ENCODE peak calls at places on chromosome 13, in four cellular contexts. One of them, this sample, is unnamed. For H3K9me3 and H3K4me1, the result is how much of the 10 kb centered on the place peaks cover.

GRCh38 chr13:98461525-98462240 is 115.2 kb downstream of the STK24 start:
- DNase-seq in GM23248: no peak
- DNase-seq in upper lobe of right lung: peak
- DNase-seq in ascending aorta: no peak
- DNase-seq in this sample: no peak

GRCh38 chr13:91347996-91348905 is 764 bp downstream of the MIR17HG start:
- DNase-seq in ascending aorta: no peak
- DNase-seq in GM23248: peak
- DNase-seq in upper lobe of right lung: peak
- DNase-seq in this sample: peak

GRCh38 chr13:30690282-30691188 is 44.8 kb upstream of the ALOX5AP start:
- DNase-seq in GM23248: peak
- DNase-seq in upper lobe of right lung: peak
- DNase-seq in ascending aorta: peak
- DNase-seq in this sample: peak

GRCh38 chr13:71867101-71867814 is at the start of gene DACH1:
- DNase-seq in ascending aorta: no peak
- DNase-seq in GM23248: peak
- DNase-seq in upper lobe of right lung: peak
- DNase-seq in this sample: peak

GRCh38 chr13:36919206-36919832 is 719 bp downstream of the SMAD9 start:
- DNase-seq in ascending aorta: no peak
- DNase-seq in upper lobe of right lung: peak
- DNase-seq in GM23248: peak
- DNase-seq in this sample: no peak

GRCh38 chr13:38866649-38867048 is 124.0 kb downstream of the STOML3 start:
- DNase-seq in GM23248: no peak
- DNase-seq in ascending aorta: no peak
- DNase-seq in upper lobe of right lung: no peak
- DNase-seq in this sample: no peak

GRCh38 chr13:67966065-67966464 is 735.9 kb upstream of the PCDH9 start:
- DNase-seq in ascending aorta: no peak
- DNase-seq in upper lobe of right lung: no peak
- DNase-seq in GM23248: no peak
- DNase-seq in this sample: no peak

GRCh38 chr13:79870766-79871165 is 389.8 kb downstream of the NDFIP2 start:
- DNase-seq in ascending aorta: no peak
- DNase-seq in upper lobe of right lung: no peak
- DNase-seq in GM23248: peak
- DNase-seq in this sample: no peak

GRCh38 chr13:98141938-98142426 is 912 bp upstream of the FARP1 start:
- DNase-seq in upper lobe of right lung: no peak
- DNase-seq in ascending aorta: no peak
- DNase-seq in GM23248: no peak
- DNase-seq in this sample: no peak

GRCh38 chr13:101919541-101920306 is 467.2 kb downstream of the ITGBL1 start:
- DNase-seq in upper lobe of right lung: no peak
- DNase-seq in GM23248: peak
- DNase-seq in ascending aorta: no peak
- DNase-seq in this sample: no peak

GRCh38 chr13:108915095-108915633 is 285.8 kb downstream of the MYO16 start:
- DNase-seq in ascending aorta: no peak
- DNase-seq in upper lobe of right lung: no peak
- DNase-seq in GM23248: peak
- DNase-seq in this sample: no peak

GRCh38 chr13:99250977-99251825 is 7.0 kb downstream of the GPR18 start:
- DNase-seq in upper lobe of right lung: no peak
- DNase-seq in GM23248: no peak
- DNase-seq in ascending aorta: no peak
- DNase-seq in this sample: no peak

GRCh38 chr13:93558637-93559036 is 332.0 kb downstream of the GPC6 start:
- DNase-seq in ascending aorta: no peak
- DNase-seq in upper lobe of right lung: no peak
- DNase-seq in GM23248: no peak
- DNase-seq in this sample: no peak

GRCh38 chr13:54356209-54356608 is 1327.6 kb downstream of the OLFM4 start:
- DNase-seq in GM23248: no peak
- DNase-seq in ascending aorta: no peak
- DNase-seq in upper lobe of right lung: no peak
- DNase-seq in this sample: no peak

GRCh38 chr13:89688908-89689307 is 1658.6 kb upstream of the MIR17HG start:
- DNase-seq in GM23248: no peak
- DNase-seq in upper lobe of right lung: peak
- DNase-seq in ascending aorta: no peak
- DNase-seq in this sample: no peak

GRCh38 chr13:43939149-43939548 is 59.4 kb downstream of the LACC1 start:
- DNase-seq in GM23248: no peak
- DNase-seq in ascending aorta: no peak
- DNase-seq in upper lobe of right lung: no peak
- DNase-seq in this sample: no peak

GRCh38 chr13:45015300-45015699 is 26.0 kb downstream of the GPALPP1 start:
- DNase-seq in ascending aorta: no peak
- DNase-seq in upper lobe of right lung: no peak
- DNase-seq in GM23248: peak
- DNase-seq in this sample: no peak

GRCh38 chr13:110575322-110576069 is 14.0 kb upstream of the RAB20 start:
- DNase-seq in upper lobe of right lung: peak
- DNase-seq in GM23248: peak
- DNase-seq in ascending aorta: no peak
- DNase-seq in this sample: no peak

GRCh38 chr13:110197041-110197440 is 109.9 kb downstream of the COL4A1 start:
- DNase-seq in ascending aorta: no peak
- DNase-seq in upper lobe of right lung: no peak
- DNase-seq in GM23248: no peak
- DNase-seq in this sample: no peak

GRCh38 chr13:74929436-74929835 is 552.5 kb downstream of the TBC1D4 start:
- DNase-seq in ascending aorta: no peak
- DNase-seq in upper lobe of right lung: no peak
- DNase-seq in GM23248: no peak
- DNase-seq in this sample: no peak

GRCh38 chr13:58056411-58056810 is 424.9 kb downstream of the PCDH17 start:
- DNase-seq in GM23248: no peak
- DNase-seq in upper lobe of right lung: no peak
- DNase-seq in ascending aorta: no peak
- DNase-seq in this sample: no peak
- H3K9me3 ChIP-seq in GM23248: under half
- H3K9me3 ChIP-seq in upper lobe of right lung: under half
- H3K9me3 ChIP-seq in ascending aorta: under half
- H3K9me3 ChIP-seq in this sample: under half

GRCh38 chr13:59674616-59675015 is 489.1 kb downstream of the DIAPH3 start:
- DNase-seq in ascending aorta: no peak
- DNase-seq in upper lobe of right lung: no peak
- DNase-seq in GM23248: no peak
- DNase-seq in this sample: no peak
- H3K4me1 ChIP-seq in ascending aorta: under half
- H3K4me1 ChIP-seq in upper lobe of right lung: under half
- H3K4me1 ChIP-seq in GM23248: under half
- H3K4me1 ChIP-seq in this sample: under half

DNA sequence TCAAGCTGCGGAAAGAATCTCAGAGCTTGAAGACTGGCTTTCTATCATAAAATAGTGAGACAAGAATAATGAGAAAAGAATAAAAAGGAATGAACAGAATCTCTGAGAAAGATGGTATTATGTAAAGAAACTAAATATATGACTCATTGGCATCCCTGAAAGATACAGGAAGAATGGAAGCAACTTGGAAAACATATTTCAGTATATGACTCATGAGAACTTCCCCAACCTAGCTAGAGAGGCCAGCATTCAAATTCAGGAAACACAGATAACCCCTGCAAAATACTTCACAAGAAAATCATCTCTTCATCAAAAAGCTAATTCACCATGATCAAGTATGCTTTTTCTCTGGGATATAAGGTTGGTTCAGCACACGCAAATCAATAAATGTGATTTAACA is 2318.0 kb downstream of the PCDH9 start:
- DNase-seq in GM23248: peak
- DNase-seq in ascending aorta: no peak
- DNase-seq in upper lobe of right lung: no peak
- DNase-seq in this sample: no peak
- H3K27ac ChIP-seq in GM23248: peak
- H3K27ac ChIP-seq in ascending aorta: no peak
- H3K27ac ChIP-seq in upper lobe of right lung: no peak
- H3K27ac ChIP-seq in this sample: no peak

DNA sequence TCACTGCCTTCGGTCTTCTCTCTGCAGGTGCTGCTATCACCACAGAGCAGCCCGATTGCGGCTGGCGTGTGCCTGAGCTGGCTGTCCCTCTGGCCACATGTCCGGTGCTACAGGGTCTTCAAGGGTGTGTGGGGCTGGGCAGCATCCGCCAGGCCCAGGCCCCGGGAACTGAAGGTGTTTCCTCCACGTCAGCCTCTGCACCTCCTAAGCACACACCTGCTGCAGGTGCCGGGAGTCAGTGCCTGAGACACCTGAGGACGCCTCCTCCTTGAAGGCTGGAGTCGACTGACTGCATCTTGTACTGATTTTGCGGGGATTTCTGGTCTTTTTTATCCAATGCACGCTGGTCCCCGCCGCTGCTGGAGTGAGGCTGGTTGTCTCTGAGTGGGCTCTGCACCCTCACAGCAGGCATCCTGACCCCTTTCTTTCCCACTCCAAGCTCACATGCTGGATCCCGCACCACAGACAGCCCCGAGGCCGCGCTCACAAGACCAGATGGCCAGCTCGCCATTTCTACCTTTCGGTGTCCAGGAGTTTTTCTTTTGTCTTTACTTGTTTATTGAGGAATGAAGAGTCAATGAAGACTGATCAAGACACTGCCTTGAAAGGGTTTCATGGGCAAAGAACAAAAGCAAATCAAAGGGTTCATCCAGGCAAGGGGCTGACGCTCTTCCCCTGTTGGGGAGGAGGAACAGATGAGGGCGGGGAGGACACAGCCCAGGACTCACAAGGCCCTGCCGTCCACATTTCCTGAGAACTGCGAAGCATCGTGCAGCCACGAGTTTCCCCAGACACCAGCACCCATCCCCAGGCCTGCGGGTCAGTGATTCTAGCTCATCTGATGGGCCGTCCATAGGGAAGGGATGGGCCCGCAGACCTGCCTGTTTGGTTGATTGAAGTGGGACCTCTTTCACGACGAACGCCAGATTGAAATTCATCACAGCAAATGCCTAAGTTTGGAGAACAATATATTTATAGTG is 203.8 kb upstream of the SOX1 start:
- DNase-seq in GM23248: no peak
- DNase-seq in upper lobe of right lung: no peak
- DNase-seq in ascending aorta: no peak
- DNase-seq in this sample: no peak
- H3K9me3 ChIP-seq in GM23248: under half
- H3K9me3 ChIP-seq in upper lobe of right lung: under half
- H3K9me3 ChIP-seq in ascending aorta: under half
- H3K9me3 ChIP-seq in this sample: under half

DNA sequence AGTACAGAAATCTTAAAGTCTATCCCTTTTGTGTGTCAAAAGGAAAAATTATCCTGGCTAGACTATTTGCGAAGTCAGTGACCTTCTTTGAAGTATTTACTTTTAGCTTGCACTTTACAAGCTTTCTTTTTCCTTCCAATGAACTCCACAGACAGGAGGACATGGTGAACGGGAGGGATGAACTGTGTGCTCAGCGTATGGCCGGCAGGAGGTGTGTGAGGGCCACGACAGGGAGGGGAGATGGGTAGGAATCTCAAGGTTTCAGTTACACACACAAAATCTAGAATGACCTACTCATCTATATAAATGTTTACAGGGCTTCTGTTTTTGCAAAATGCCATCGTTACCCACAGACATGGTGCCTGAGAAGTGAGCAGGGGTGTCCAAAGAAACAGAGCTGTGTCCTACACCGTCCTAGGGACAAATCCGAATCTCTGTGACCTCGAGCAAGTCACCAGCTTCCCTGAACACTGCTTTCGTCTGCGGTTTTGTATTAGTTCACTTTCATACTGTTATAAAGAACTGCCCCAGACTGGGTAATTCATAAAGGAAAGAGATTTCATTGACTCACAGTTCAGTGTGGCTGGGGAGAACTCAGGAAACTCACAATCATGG is 537.2 kb downstream of the LIG4 start:
- DNase-seq in upper lobe of right lung: no peak
- DNase-seq in GM23248: peak
- DNase-seq in ascending aorta: no peak
- DNase-seq in this sample: no peak
- H3K4me1 ChIP-seq in upper lobe of right lung: under half
- H3K4me1 ChIP-seq in GM23248: under half
- H3K4me1 ChIP-seq in ascending aorta: under half
- H3K4me1 ChIP-seq in this sample: under half

DNA sequence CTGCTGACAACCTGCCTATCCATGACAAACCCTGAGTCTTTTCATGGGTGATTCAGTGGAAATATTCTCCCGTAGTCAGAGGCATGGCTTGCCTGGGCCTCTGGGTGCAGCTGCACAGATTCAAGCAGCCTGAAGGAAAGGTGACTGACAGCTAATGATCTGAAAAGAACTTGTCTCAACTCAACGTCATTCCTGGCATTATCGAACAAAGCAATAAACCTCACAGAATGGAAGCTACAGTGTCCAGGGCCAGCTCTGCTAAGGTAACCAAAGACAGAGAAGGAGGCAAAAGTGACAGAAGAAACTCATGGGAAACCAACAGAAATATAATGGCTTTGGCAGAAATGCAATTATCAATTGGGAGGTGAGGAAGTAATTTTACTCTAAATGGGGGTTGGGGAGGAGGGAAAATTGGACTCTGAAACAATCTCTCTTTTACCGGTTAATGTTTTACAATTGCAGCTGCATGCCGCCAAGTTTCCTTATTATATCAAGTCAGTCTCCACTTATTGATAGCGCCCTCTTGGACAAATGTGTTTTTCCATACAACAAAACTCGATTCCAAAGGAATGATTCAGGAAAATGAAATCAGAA is 12.9 kb downstream of the STARD13 start:
- DNase-seq in ascending aorta: no peak
- DNase-seq in upper lobe of right lung: no peak
- DNase-seq in GM23248: peak
- DNase-seq in this sample: no peak
- H3K27ac ChIP-seq in ascending aorta: no peak
- H3K27ac ChIP-seq in upper lobe of right lung: no peak
- H3K27ac ChIP-seq in GM23248: no peak
- H3K27ac ChIP-seq in this sample: peak

GRCh38 chr13:113548171-113548641 is 36.3 kb upstream of the TFDP1 start:
- DNase-seq in upper lobe of right lung: peak
- DNase-seq in GM23248: no peak
- DNase-seq in ascending aorta: no peak
- DNase-seq in this sample: no peak
- H3K9me3 ChIP-seq in upper lobe of right lung: under half
- H3K9me3 ChIP-seq in GM23248: under half
- H3K9me3 ChIP-seq in ascending aorta: under half
- H3K9me3 ChIP-seq in this sample: under half

GRCh38 chr13:48492123-48493075 is 40.5 kb downstream of the RCBTB2 start:
- DNase-seq in upper lobe of right lung: peak
- DNase-seq in ascending aorta: peak
- DNase-seq in GM23248: peak
- DNase-seq in this sample: peak

GRCh38 chr13:48493076-48493765 is 39.7 kb downstream of the RCBTB2 start:
- DNase-seq in ascending aorta: no peak
- DNase-seq in GM23248: peak
- DNase-seq in upper lobe of right lung: no peak
- DNase-seq in this sample: no peak

GRCh38 chr13:48494874-48495273 is 38.0 kb downstream of the RCBTB2 start:
- DNase-seq in ascending aorta: no peak
- DNase-seq in upper lobe of right lung: no peak
- DNase-seq in GM23248: no peak
- DNase-seq in this sample: no peak

GRCh38 chr13:48491423-48492122 is 41.3 kb downstream of the RCBTB2 start:
- DNase-seq in GM23248: peak
- DNase-seq in ascending aorta: no peak
- DNase-seq in upper lobe of right lung: no peak
- DNase-seq in this sample: no peak

GRCh38 chr13:48493851-48494250 is 39.0 kb downstream of the RCBTB2 start:
- DNase-seq in ascending aorta: no peak
- DNase-seq in upper lobe of right lung: no peak
- DNase-seq in GM23248: peak
- DNase-seq in this sample: no peak
- H3K4me1 ChIP-seq in ascending aorta: under half
- H3K4me1 ChIP-seq in upper lobe of right lung: under half
- H3K4me1 ChIP-seq in GM23248: under half
- H3K4me1 ChIP-seq in this sample: under half

This sample was measured in suprapubic skin.